ENCODE peak calls at places on chromosome 21, in seven cellular contexts. X is GM23338, Q is MM.1S, E is HCT116, K is hepatocyte, J is GM23248, V is SK-N-SH. A is an unnamed sample.

GRCh38 chr21:34885636-34886553 is 163.2 kb downstream of the RUNX1 start:
- DNase-seq in X (peak; percentile 61), Q (peak; percentile 47), E (no peak), K (peak; percentile 72), J (peak; percentile 43), V (no peak), A (no peak)

GRCh38 chr21:39803393-39803792 is 58.4 kb downstream of the IGSF5 start:
- DNase-seq in X (no peak), Q (no peak), E (no peak), K (no peak), J (no peak), V (no peak), A (no peak)

GRCh38 chr21:32383812-32384211 is 9.0 kb downstream of the URB1 start:
- DNase-seq in X (no peak), Q (no peak), E (no peak), K (no peak), J (no peak), V (no peak), A (no peak)

GRCh38 chr21:36851121-36851520 is 115.3 kb downstream of the HLCS start:
- DNase-seq in X (no peak), Q (no peak), E (no peak), K (no peak), J (no peak), V (no peak), A (no peak)

GRCh38 chr21:32336711-32337110 is 38.1 kb downstream of the MRAP start:
- DNase-seq in X (no peak), Q (no peak), E (no peak), K (no peak), J (peak; percentile 77), V (no peak), A (no peak)

GRCh38 chr21:39406065-39406464 is 39.5 kb downstream of the LCA5L start:
- DNase-seq in X (no peak), Q (no peak), E (no peak), K (no peak), J (no peak), V (no peak), A (no peak)

GRCh38 chr21:16116067-16116466 is 386.3 kb downstream of the USP25 start:
- DNase-seq in X (no peak), Q (no peak), E (no peak), K (no peak), J (peak; percentile 10), V (no peak), A (no peak)

GRCh38 chr21:20999567-21000169 is 1.5 kb downstream of the NCAM2 start:
- DNase-seq in X (peak; percentile 72), Q (peak; percentile 57), E (no peak), K (peak; percentile 58), J (peak; percentile 50), V (peak; percentile 62), A (peak; percentile 15)

GRCh38 chr21:36694593-36695282 is 4.2 kb upstream of the SIM2 start:
- DNase-seq in X (no peak), Q (no peak), E (no peak), K (no peak), J (no peak), V (peak; percentile 33), A (no peak)

GRCh38 chr21:14926186-14926585 is 138.6 kb downstream of the NRIP1 start:
- DNase-seq in X (no peak), Q (no peak), E (no peak), K (no peak), J (no peak), V (no peak), A (no peak)

GRCh38 chr21:17925000-17925610 is 105.9 kb upstream of the C21orf91 start:
- DNase-seq in X (peak; percentile 87), Q (peak; percentile 73), E (peak; percentile 59), K (peak; percentile 84), J (peak; percentile 68), V (peak; percentile 64), A (peak; percentile 76)

GRCh38 chr21:36689324-36689723 is 9.6 kb upstream of the SIM2 start:
- DNase-seq in X (no peak), Q (no peak), E (no peak), K (no peak), J (no peak), V (no peak), A (no peak)

GRCh38 chr21:32812035-32812434 is 40.5 kb upstream of the PAXBP1 start:
- DNase-seq in X (no peak), Q (no peak), E (no peak), K (no peak), J (peak; percentile 55), V (no peak), A (no peak)

GRCh38 chr21:37200641-37201480 is 66.3 kb downstream of the VPS26C start:
- DNase-seq in X (no peak), Q (no peak), E (no peak), K (no peak), J (no peak), V (no peak), A (no peak)

DNA sequence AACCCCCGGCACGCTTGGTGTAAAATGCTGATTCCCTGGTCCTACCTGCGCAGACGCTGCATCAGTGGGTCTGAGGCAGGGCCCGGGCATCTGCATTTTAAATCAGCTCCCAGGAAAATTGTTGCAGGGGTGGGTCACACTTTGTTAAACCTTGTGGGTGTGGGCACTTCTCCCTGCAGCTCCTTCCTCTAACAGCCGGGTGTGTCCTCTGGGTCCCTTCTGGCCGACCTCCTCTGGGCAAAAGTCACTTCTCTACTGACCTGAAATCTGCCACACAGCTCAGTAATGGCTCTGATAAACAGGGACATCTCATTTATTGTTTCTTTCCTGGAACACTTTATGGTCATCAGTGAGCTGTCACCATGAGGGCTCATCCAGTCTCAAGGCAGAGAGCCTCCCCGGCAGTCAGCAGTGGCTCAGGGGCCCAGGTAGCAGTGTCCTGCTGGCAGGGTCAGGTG is 52.8 kb upstream of the TMPRSS2 start:
- DNase-seq in X (no peak), Q (no peak), E (no peak), K (peak; percentile 45), J (no peak), V (no peak), A (no peak)
- H3K9me2 ChIP-seq in X (no peaks in the 10 kb centered on the region), Q (no peaks in the 10 kb centered on the region), E (no peaks in the 10 kb centered on the region), K (no peaks in the 10 kb centered on the region), J (no peaks in the 10 kb centered on the region), V (no peaks in the 10 kb centered on the region), A (no peaks in the 10 kb centered on the region)

GRCh38 chr21:44304846-44305245 is 5.0 kb downstream of the PFKL start:
- DNase-seq in X (peak; percentile 62), Q (peak; percentile 37), E (no peak), K (peak; percentile 82), J (peak; percentile 58), V (peak; percentile 91), A (peak; percentile 72)

GRCh38 chr21:44305691-44306090 is 5.8 kb downstream of the PFKL start:
- DNase-seq in X (no peak), Q (no peak), E (no peak), K (no peak), J (no peak), V (no peak), A (no peak)

GRCh38 chr21:44303490-44303981 is 3.7 kb downstream of the PFKL start:
- DNase-seq in X (no peak), Q (no peak), E (no peak), K (peak; percentile 84), J (no peak), V (no peak), A (peak; percentile 50)

GRCh38 chr21:44301961-44302406 is 2.1 kb downstream of the PFKL start:
- DNase-seq in X (no peak), Q (no peak), E (no peak), K (no peak), J (no peak), V (no peak), A (peak; percentile 44)

DNA sequence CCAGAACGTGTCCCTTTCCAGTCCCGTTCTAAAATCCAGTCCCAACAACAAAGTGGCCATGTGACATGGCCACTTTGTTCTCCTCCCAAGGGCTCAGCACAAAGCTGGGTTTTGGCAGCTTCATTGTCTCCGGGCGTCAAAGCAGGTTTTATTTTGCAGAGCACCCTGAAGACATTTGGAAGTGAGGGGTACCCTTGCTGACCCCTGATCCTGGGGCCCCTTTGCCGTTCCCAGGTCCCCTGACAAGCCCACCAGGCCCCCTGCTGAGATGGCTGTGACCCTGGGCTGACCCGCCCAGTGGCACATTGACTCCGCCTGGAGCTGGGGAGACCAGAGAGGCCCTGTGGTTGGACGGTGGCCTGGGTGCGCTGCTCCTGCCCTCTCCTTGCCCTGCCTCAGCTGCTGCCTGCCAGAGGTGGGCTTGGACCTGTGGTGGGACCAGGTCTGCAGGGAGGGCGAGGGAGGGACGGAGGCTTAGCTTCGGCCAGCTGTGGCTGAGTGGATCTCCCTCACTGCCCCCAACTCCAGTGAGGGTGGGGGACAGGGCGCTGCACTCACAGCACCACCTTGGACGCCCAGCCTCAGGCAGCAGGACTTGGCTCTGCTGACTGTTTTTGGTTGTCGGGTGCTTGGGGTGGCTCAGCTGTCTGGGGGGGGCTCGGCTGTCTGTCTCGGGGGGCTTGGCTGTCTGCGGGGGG is 4.3 kb downstream of the PFKL start:
- DNase-seq in X (no peak), Q (no peak), E (no peak), K (no peak), J (no peak), V (no peak), A (no peak)
- H3K79me2 ChIP-seq in X (peaks cover 3% of the 10 kb centered on the region), Q (peaks cover 80% of the 10 kb centered on the region), E (peaks cover 57% of the 10 kb centered on the region), K (peaks cover 49% of the 10 kb centered on the region), J (peaks cover 78% of the 10 kb centered on the region), V (peaks cover 74% of the 10 kb centered on the region), A (peaks cover 7% of the 10 kb centered on the region)

GRCh38 chr21:27418338-27418737 is 451.4 kb upstream of the ADAMTS5 start:
- DNase-seq in X (no peak), Q (no peak), E (no peak), K (no peak), J (no peak), V (no peak), A (no peak)

GRCh38 chr21:27407296-27407695 is 440.4 kb upstream of the ADAMTS5 start:
- DNase-seq in X (no peak), Q (no peak), E (no peak), K (no peak), J (no peak), V (no peak), A (no peak)

GRCh38 chr21:27408826-27409225 is 441.9 kb upstream of the ADAMTS5 start:
- DNase-seq in X (no peak), Q (no peak), E (no peak), K (no peak), J (no peak), V (no peak), A (no peak)

GRCh38 chr21:27412530-27412929 is 445.6 kb upstream of the ADAMTS5 start:
- DNase-seq in X (no peak), Q (no peak), E (no peak), K (no peak), J (no peak), V (no peak), A (no peak)
- H3K9me2 ChIP-seq in X (peaks cover 8% of the 10 kb centered on the region), Q (no peaks in the 10 kb centered on the region), E (no peaks in the 10 kb centered on the region), K (no peaks in the 10 kb centered on the region), J (no peaks in the 10 kb centered on the region), V (no peaks in the 10 kb centered on the region), A (no peaks in the 10 kb centered on the region)

DNA sequence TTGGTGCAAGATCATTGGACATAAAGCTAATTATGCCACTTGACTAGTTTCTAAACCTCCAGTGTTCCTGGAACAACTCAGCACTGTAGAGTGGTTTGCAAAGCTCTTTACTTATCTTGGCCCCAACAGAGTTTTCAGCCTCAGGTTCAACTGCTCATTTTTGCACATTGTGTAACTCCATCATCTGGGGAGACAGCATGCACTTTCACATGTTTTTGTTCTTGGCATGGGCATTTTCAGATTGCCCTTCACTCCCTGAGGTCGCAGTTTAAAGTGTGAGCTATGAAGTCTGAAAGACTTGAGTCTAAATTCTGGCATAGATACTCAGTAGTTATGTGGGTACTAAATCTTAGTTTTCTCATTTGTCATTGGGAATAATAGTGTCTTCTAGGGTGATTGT is 5.1 kb downstream of the USP16 start:
- DNase-seq in X (no peak), Q (no peak), E (no peak), K (no peak), J (no peak), V (no peak), A (no peak)
- H3K79me2 ChIP-seq in X (peaks cover 54% of the 10 kb centered on the region), Q (peaks cover 82% of the 10 kb centered on the region), E (peaks cover 73% of the 10 kb centered on the region), K (peaks cover 50% of the 10 kb centered on the region), J (peaks cover 83% of the 10 kb centered on the region), V (peaks cover 57% of the 10 kb centered on the region), A (peaks cover 40% of the 10 kb centered on the region)

GRCh38 chr21:46379691-46380090 is 55.7 kb downstream of the PCNT start:
- DNase-seq in X (no peak), Q (no peak), E (no peak), K (no peak), J (no peak), V (no peak), A (no peak)
- H3K9me2 ChIP-seq in X (no peaks in the 10 kb centered on the region), Q (no peaks in the 10 kb centered on the region), E (no peaks in the 10 kb centered on the region), K (no peaks in the 10 kb centered on the region), J (no peaks in the 10 kb centered on the region), V (no peaks in the 10 kb centered on the region), A (no peaks in the 10 kb centered on the region)